ENCODE peak calls at places on chromosome 12, in nine cellular contexts. R, O, G, L, F, K, U, W and H are unnamed samples.
A peak's percentile ranks its signal among the peaks of the same experiment; 100 is the strongest.

GRCh38 chr12:67155863-67156262 is 113.3 kb upstream of the CAND1 start:
- DNase-seq in L (no peak), F (no peak), K (no peak), R (no peak), W (no peak), O (no peak), G (no peak), U (no peak), H (no peak)

GRCh38 chr12:3747976-3748619 is 4.8 kb downstream of the CRACR2A start:
- DNase-seq in L (no peak), K (no peak), G (no peak), F (no peak), R (peak; percentile 75), O (no peak), W (no peak), U (no peak), H (no peak)

GRCh38 chr12:69639400-69640016 is 28.8 kb upstream of the LRRC10 start:
- DNase-seq in L (peak; percentile 59), F (peak; percentile 64), U (peak; percentile 86), O (no peak), R (no peak), W (peak; percentile 40), K (peak; percentile 50), G (peak; percentile 74), H (peak; percentile 73)

GRCh38 chr12:75699728-75700496 is 188.5 kb upstream of the KRR1 start:
- DNase-seq in G (no peak), F (no peak), L (no peak), W (no peak), O (no peak), K (no peak), U (no peak), R (no peak), H (no peak)

GRCh38 chr12:42508913-42509312 is 80.6 kb downstream of the PRICKLE1 start:
- DNase-seq in W (no peak), G (no peak), L (no peak), F (no peak), O (no peak), K (no peak), U (no peak), R (no peak), H (no peak)

GRCh38 chr12:6181166-6181565 is 19.0 kb upstream of the CD9 start:
- DNase-seq in R (no peak), W (no peak), F (no peak), O (no peak), U (no peak), K (no peak), L (no peak), G (no peak), H (no peak)

GRCh38 chr12:56222531-56222895 is 791 bp upstream of the RNF41 start:
- DNase-seq in G (no peak), F (no peak), L (no peak), W (no peak), R (no peak), K (no peak), U (no peak), O (no peak), H (no peak)

GRCh38 chr12:14668591-14668990 is 27.8 kb downstream of the GUCY2C start:
- DNase-seq in W (no peak), U (no peak), L (no peak), G (no peak), O (no peak), K (no peak), F (peak; percentile 58), R (no peak), H (no peak)

GRCh38 chr12:30796891-30797371 is 42.2 kb upstream of the CAPRIN2 start:
- DNase-seq in L (no peak), U (no peak), W (no peak), R (no peak), K (no peak), F (no peak), G (no peak), O (peak; percentile 35), H (no peak)

GRCh38 chr12:69330475-69331473 is 17.4 kb upstream of the LYZ start:
- DNase-seq in U (peak; percentile 90), L (no peak), W (no peak), G (peak; percentile 78), K (no peak), F (no peak), R (no peak), O (no peak), H (peak; percentile 71)

GRCh38 chr12:67651380-67651695 is 2.8 kb downstream of the DYRK2 start:
- DNase-seq in L (no peak), O (no peak), R (no peak), K (no peak), U (no peak), G (no peak), W (no peak), F (no peak), H (no peak)

GRCh38 chr12:57147641-57147944 is 174 bp upstream of the LRP1-AS start:
- DNase-seq in L (peak; percentile 44), G (no peak), R (no peak), F (peak; percentile 65), K (peak; percentile 56), W (no peak), U (no peak), O (no peak), H (no peak)

GRCh38 chr12:94575645-94576393 is 74.5 kb downstream of the TMCC3 start:
- DNase-seq in U (no peak), F (no peak), W (no peak), G (no peak), R (no peak), K (no peak), L (no peak), O (no peak), H (peak; percentile 55)

GRCh38 chr12:97941686-97942354 is 479.2 kb downstream of the RMST start:
- DNase-seq in K (no peak), O (no peak), R (no peak), F (no peak), L (no peak), U (no peak), G (no peak), W (no peak), H (no peak)

GRCh38 chr12:121626853-121627623 is 708 bp downstream of the ORAI1 start:
- DNase-seq in K (peak; percentile 43), G (peak; percentile 81), O (peak; percentile 90), F (peak; percentile 57), L (peak; percentile 61), U (peak; percentile 91), W (peak; percentile 44), R (peak; percentile 93), H (peak; percentile 70)

GRCh38 chr12:107200394-107200793 is 107.0 kb upstream of the CRY1 start:
- DNase-seq in L (no peak), F (no peak), R (no peak), K (no peak), U (no peak), O (no peak), W (no peak), G (no peak), H (no peak)

GRCh38 chr12:23950011-23950774 is 723 bp upstream of the SOX5 start:
- DNase-seq in W (peak; percentile 13), G (no peak), L (no peak), F (no peak), U (no peak), K (no peak), R (no peak), O (no peak), H (peak; percentile 50)

GRCh38 chr12:63978519-63978918 is 134.0 kb downstream of the SRGAP1 start:
- DNase-seq in F (no peak), G (no peak), U (no peak), O (no peak), L (no peak), W (no peak), K (no peak), R (no peak), H (no peak)

GRCh38 chr12:6363330-6364036 is 11.9 kb downstream of the SCNN1A start:
- DNase-seq in O (peak; percentile 94), R (peak; percentile 94), F (peak; percentile 82), U (peak; percentile 91), W (no peak), L (peak; percentile 80), K (peak; percentile 80), G (peak; percentile 94), H (peak; percentile 84)

DNA sequence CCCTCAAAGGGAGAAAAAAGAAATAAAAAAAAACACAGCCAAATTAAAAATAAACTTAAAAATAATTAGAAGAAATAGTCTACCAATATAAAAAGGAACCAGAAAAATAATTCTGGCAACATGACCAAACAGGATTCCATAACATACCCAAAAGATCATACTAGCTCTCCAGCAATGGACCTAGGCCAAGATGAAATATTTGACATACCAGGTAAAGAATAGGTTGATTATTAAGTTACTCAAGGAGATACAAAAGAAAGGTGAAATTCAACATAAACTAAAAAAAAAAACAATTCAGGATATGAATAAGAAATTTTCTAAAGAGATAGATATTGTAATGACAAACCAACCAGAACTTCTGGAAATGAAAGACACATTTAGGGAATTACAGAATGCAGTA is 121.4 kb upstream of the SCAF11 start:
- DNase-seq in G (no peak), O (no peak), F (no peak), W (no peak), U (no peak), L (no peak), K (no peak), R (no peak), H (no peak)
- TF ChIP-seq POLR2A in G (no peak), O (no peak), F (no peak), W (no peak), U (no peak), L (no peak), K (no peak), R (no peak), H (no peak)

GRCh38 chr12:43590307-43590706 is 38.3 kb upstream of the ADAMTS20 start:
- DNase-seq in U (no peak), W (no peak), F (no peak), K (no peak), G (no peak), R (no peak), O (no peak), L (no peak), H (no peak)

GRCh38 chr12:43586646-43587245 is 34.7 kb upstream of the ADAMTS20 start:
- DNase-seq in O (no peak), W (no peak), L (no peak), F (no peak), R (no peak), U (no peak), K (no peak), G (no peak), H (no peak)
- H3K36me3 ChIP-seq in O (no peaks in the 10 kb centered on the region), W (no peaks in the 10 kb centered on the region), L (no peaks in the 10 kb centered on the region), F (no peaks in the 10 kb centered on the region), R (no peaks in the 10 kb centered on the region), U (no peaks in the 10 kb centered on the region), K (no peaks in the 10 kb centered on the region), G (no peaks in the 10 kb centered on the region), H (no peaks in the 10 kb centered on the region)

DNA sequence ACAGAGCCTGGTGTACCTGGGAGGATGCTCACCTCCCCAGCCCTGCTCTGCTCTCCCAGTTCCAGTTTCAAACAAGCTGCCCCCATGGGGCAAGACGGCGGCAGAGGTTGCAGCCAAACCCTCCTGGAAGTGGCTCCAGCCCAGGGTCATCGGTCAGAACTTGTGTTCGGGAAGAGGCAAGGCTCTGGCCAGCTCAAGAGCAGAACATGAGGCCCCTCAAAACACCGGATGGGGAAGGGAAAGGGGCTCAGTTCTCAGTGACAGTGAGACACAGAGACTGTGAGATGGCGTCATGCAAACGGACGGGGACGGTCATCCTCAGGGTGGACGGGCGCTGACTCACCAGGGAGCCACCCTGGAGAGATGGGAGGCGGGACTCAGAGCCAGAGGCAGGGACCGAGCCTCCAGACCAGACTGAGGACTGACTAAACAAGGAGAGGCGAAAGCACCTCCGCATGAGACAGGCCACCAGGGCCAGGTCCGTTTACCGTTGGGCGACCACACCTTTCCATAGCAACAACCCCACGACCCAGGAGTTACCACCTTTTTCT is 63.9 kb upstream of the GALNT9 start:
- DNase-seq in U (peak; percentile 33), G (no peak), L (no peak), W (no peak), K (no peak), R (no peak), F (peak; percentile 4), O (peak; percentile 27), H (no peak)
- TF ChIP-seq POLR2A in U (no peak), G (no peak), L (no peak), W (no peak), K (no peak), R (no peak), F (no peak), O (no peak), H (no peak)

GRCh38 chr12:113065126-113066007 is 8.8 kb downstream of the DTX1 start:
- DNase-seq in F (no peak), G (no peak), K (no peak), U (peak; percentile 83), L (no peak), R (no peak), W (no peak), O (peak; percentile 83), H (no peak)
- H3K36me3 ChIP-seq in F (no peaks in the 10 kb centered on the region), G (no peaks in the 10 kb centered on the region), K (no peaks in the 10 kb centered on the region), U (no peaks in the 10 kb centered on the region), L (no peaks in the 10 kb centered on the region), R (no peaks in the 10 kb centered on the region), W (no peaks in the 10 kb centered on the region), O (no peaks in the 10 kb centered on the region), H (no peaks in the 10 kb centered on the region)